ENCODE peak calls at places on chromosomes 3 and 15, in five cellular contexts. One of them, this sample, is unnamed.

GRCh38 chr3:125072749-125073404 is 17.1 kb upstream of the HEG1 start:
- DNase-seq in AG04450: no peak
- DNase-seq in stimulated activated effector memory CD8-positive, alpha-beta T cell treated with anti-CD3 and anti-CD28 coated beads, Interleukin-12 subunit alpha, Interleukin-12 subunit beta, amount 100 ng/mL, for 72 hours: no peak
- DNase-seq in mucosa of gallbladder: no peak
- DNase-seq in AG09319: no peak
- DNase-seq in this sample: no peak

GRCh38 chr15:51869074-51869425 is 39.6 kb downstream of the TMOD3 start:
- DNase-seq in mucosa of gallbladder: peak
- DNase-seq in AG09319: no peak
- DNase-seq in AG04450: peak
- DNase-seq in stimulated activated effector memory CD8-positive, alpha-beta T cell treated with anti-CD3 and anti-CD28 coated beads, Interleukin-12 subunit alpha, Interleukin-12 subunit beta, amount 100 ng/mL, for 72 hours: no peak
- DNase-seq in this sample: peak

GRCh38 chr3:23667536-23668429 is 138.0 kb upstream of the UBE2E1 start:
- DNase-seq in AG09319: no peak
- DNase-seq in AG04450: no peak
- DNase-seq in stimulated activated effector memory CD8-positive, alpha-beta T cell treated with anti-CD3 and anti-CD28 coated beads, Interleukin-12 subunit alpha, Interleukin-12 subunit beta, amount 100 ng/mL, for 72 hours: no peak
- DNase-seq in mucosa of gallbladder: no peak
- DNase-seq in this sample: no peak

GRCh38 chr3:197183582-197183981 is 114.8 kb downstream of the DLG1 start:
- DNase-seq in AG09319: no peak
- DNase-seq in stimulated activated effector memory CD8-positive, alpha-beta T cell treated with anti-CD3 and anti-CD28 coated beads, Interleukin-12 subunit alpha, Interleukin-12 subunit beta, amount 100 ng/mL, for 72 hours: no peak
- DNase-seq in mucosa of gallbladder: no peak
- DNase-seq in AG04450: no peak
- DNase-seq in this sample: no peak

GRCh38 chr3:4429648-4430350 is 37.3 kb downstream of the SUMF1 start:
- DNase-seq in AG04450: no peak
- DNase-seq in AG09319: no peak
- DNase-seq in stimulated activated effector memory CD8-positive, alpha-beta T cell treated with anti-CD3 and anti-CD28 coated beads, Interleukin-12 subunit alpha, Interleukin-12 subunit beta, amount 100 ng/mL, for 72 hours: no peak
- DNase-seq in mucosa of gallbladder: no peak
- DNase-seq in this sample: no peak

GRCh38 chr15:80978685-80979084 is 10.9 kb downstream of the MESD start:
- DNase-seq in stimulated activated effector memory CD8-positive, alpha-beta T cell treated with anti-CD3 and anti-CD28 coated beads, Interleukin-12 subunit alpha, Interleukin-12 subunit beta, amount 100 ng/mL, for 72 hours: no peak
- DNase-seq in AG09319: no peak
- DNase-seq in mucosa of gallbladder: no peak
- DNase-seq in AG04450: no peak
- DNase-seq in this sample: no peak

GRCh38 chr3:133573054-133573628 is 345 bp upstream of the CDV3 start:
- DNase-seq in mucosa of gallbladder: peak
- DNase-seq in AG09319: peak
- DNase-seq in stimulated activated effector memory CD8-positive, alpha-beta T cell treated with anti-CD3 and anti-CD28 coated beads, Interleukin-12 subunit alpha, Interleukin-12 subunit beta, amount 100 ng/mL, for 72 hours: peak
- DNase-seq in AG04450: peak
- DNase-seq in this sample: peak

GRCh38 chr3:112357888-112358287 is 24.9 kb downstream of the CD200 start:
- DNase-seq in AG04450: no peak
- DNase-seq in stimulated activated effector memory CD8-positive, alpha-beta T cell treated with anti-CD3 and anti-CD28 coated beads, Interleukin-12 subunit alpha, Interleukin-12 subunit beta, amount 100 ng/mL, for 72 hours: no peak
- DNase-seq in AG09319: no peak
- DNase-seq in mucosa of gallbladder: no peak
- DNase-seq in this sample: no peak

GRCh38 chr15:69303337-69304175 is 4.8 kb downstream of the PAQR5 start:
- DNase-seq in AG04450: no peak
- DNase-seq in AG09319: no peak
- DNase-seq in stimulated activated effector memory CD8-positive, alpha-beta T cell treated with anti-CD3 and anti-CD28 coated beads, Interleukin-12 subunit alpha, Interleukin-12 subunit beta, amount 100 ng/mL, for 72 hours: no peak
- DNase-seq in mucosa of gallbladder: no peak
- DNase-seq in this sample: no peak

GRCh38 chr3:37625051-37625450 is 236.6 kb upstream of the CTDSPL start:
- DNase-seq in AG04450: no peak
- DNase-seq in stimulated activated effector memory CD8-positive, alpha-beta T cell treated with anti-CD3 and anti-CD28 coated beads, Interleukin-12 subunit alpha, Interleukin-12 subunit beta, amount 100 ng/mL, for 72 hours: no peak
- DNase-seq in mucosa of gallbladder: no peak
- DNase-seq in AG09319: no peak
- DNase-seq in this sample: no peak

GRCh38 chr15:92650256-92650655 is 5.3 kb downstream of the FAM174B start:
- DNase-seq in mucosa of gallbladder: no peak
- DNase-seq in stimulated activated effector memory CD8-positive, alpha-beta T cell treated with anti-CD3 and anti-CD28 coated beads, Interleukin-12 subunit alpha, Interleukin-12 subunit beta, amount 100 ng/mL, for 72 hours: no peak
- DNase-seq in AG09319: no peak
- DNase-seq in AG04450: no peak
- DNase-seq in this sample: no peak

GRCh38 chr15:78051622-78052405 is 25.7 kb downstream of the TBC1D2B start:
- DNase-seq in AG09319: no peak
- DNase-seq in AG04450: no peak
- DNase-seq in mucosa of gallbladder: no peak
- DNase-seq in stimulated activated effector memory CD8-positive, alpha-beta T cell treated with anti-CD3 and anti-CD28 coated beads, Interleukin-12 subunit alpha, Interleukin-12 subunit beta, amount 100 ng/mL, for 72 hours: no peak
- DNase-seq in this sample: no peak

GRCh38 chr15:25724899-25725298 is 138.2 kb downstream of the ATP10A start:
- DNase-seq in stimulated activated effector memory CD8-positive, alpha-beta T cell treated with anti-CD3 and anti-CD28 coated beads, Interleukin-12 subunit alpha, Interleukin-12 subunit beta, amount 100 ng/mL, for 72 hours: no peak
- DNase-seq in mucosa of gallbladder: no peak
- DNase-seq in AG04450: no peak
- DNase-seq in AG09319: no peak
- DNase-seq in this sample: no peak

GRCh38 chr3:58272891-58273290 is 33.2 kb upstream of the RPP14 start:
- DNase-seq in AG04450: no peak
- DNase-seq in mucosa of gallbladder: no peak
- DNase-seq in AG09319: no peak
- DNase-seq in stimulated activated effector memory CD8-positive, alpha-beta T cell treated with anti-CD3 and anti-CD28 coated beads, Interleukin-12 subunit alpha, Interleukin-12 subunit beta, amount 100 ng/mL, for 72 hours: no peak
- DNase-seq in this sample: no peak

GRCh38 chr15:41011055-41011815 is 58.0 kb downstream of the CHAC1 start:
- DNase-seq in mucosa of gallbladder: no peak
- DNase-seq in stimulated activated effector memory CD8-positive, alpha-beta T cell treated with anti-CD3 and anti-CD28 coated beads, Interleukin-12 subunit alpha, Interleukin-12 subunit beta, amount 100 ng/mL, for 72 hours: no peak
- DNase-seq in AG09319: no peak
- DNase-seq in AG04450: no peak
- DNase-seq in this sample: no peak

GRCh38 chr3:134340362-134340997 is 33.8 kb downstream of the AMOTL2 start:
- DNase-seq in mucosa of gallbladder: no peak
- DNase-seq in AG04450: no peak
- DNase-seq in AG09319: no peak
- DNase-seq in stimulated activated effector memory CD8-positive, alpha-beta T cell treated with anti-CD3 and anti-CD28 coated beads, Interleukin-12 subunit alpha, Interleukin-12 subunit beta, amount 100 ng/mL, for 72 hours: no peak
- DNase-seq in this sample: no peak

GRCh38 chr15:76333720-76334437 is 2.7 kb upstream of the ISL2 start:
- DNase-seq in mucosa of gallbladder: no peak
- DNase-seq in AG04450: no peak
- DNase-seq in stimulated activated effector memory CD8-positive, alpha-beta T cell treated with anti-CD3 and anti-CD28 coated beads, Interleukin-12 subunit alpha, Interleukin-12 subunit beta, amount 100 ng/mL, for 72 hours: no peak
- DNase-seq in AG09319: no peak
- DNase-seq in this sample: no peak

GRCh38 chr15:31292391-31293020 is 34.1 kb upstream of the KLF13 start:
- DNase-seq in AG09319: no peak
- DNase-seq in AG04450: no peak
- DNase-seq in mucosa of gallbladder: peak
- DNase-seq in stimulated activated effector memory CD8-positive, alpha-beta T cell treated with anti-CD3 and anti-CD28 coated beads, Interleukin-12 subunit alpha, Interleukin-12 subunit beta, amount 100 ng/mL, for 72 hours: no peak
- DNase-seq in this sample: no peak

GRCh38 chr15:92805080-92805708 is 94.9 kb upstream of the CHD2 start:
- DNase-seq in stimulated activated effector memory CD8-positive, alpha-beta T cell treated with anti-CD3 and anti-CD28 coated beads, Interleukin-12 subunit alpha, Interleukin-12 subunit beta, amount 100 ng/mL, for 72 hours: no peak
- DNase-seq in AG04450: no peak
- DNase-seq in mucosa of gallbladder: no peak
- DNase-seq in AG09319: no peak
- DNase-seq in this sample: no peak

GRCh38 chr3:118932822-118933558 is 101.7 kb downstream of the IGSF11 start:
- DNase-seq in mucosa of gallbladder: no peak
- DNase-seq in AG09319: no peak
- DNase-seq in stimulated activated effector memory CD8-positive, alpha-beta T cell treated with anti-CD3 and anti-CD28 coated beads, Interleukin-12 subunit alpha, Interleukin-12 subunit beta, amount 100 ng/mL, for 72 hours: no peak
- DNase-seq in AG04450: no peak
- DNase-seq in this sample: no peak

GRCh38 chr3:127454968-127455367 is 135.6 kb downstream of the TPRA1 start:
- DNase-seq in mucosa of gallbladder: no peak
- DNase-seq in AG09319: no peak
- DNase-seq in AG04450: no peak
- DNase-seq in stimulated activated effector memory CD8-positive, alpha-beta T cell treated with anti-CD3 and anti-CD28 coated beads, Interleukin-12 subunit alpha, Interleukin-12 subunit beta, amount 100 ng/mL, for 72 hours: no peak
- DNase-seq in this sample: no peak

GRCh38 chr3:29427266-29428103 is 146.6 kb downstream of the RBMS3 start:
- DNase-seq in AG09319: peak
- DNase-seq in stimulated activated effector memory CD8-positive, alpha-beta T cell treated with anti-CD3 and anti-CD28 coated beads, Interleukin-12 subunit alpha, Interleukin-12 subunit beta, amount 100 ng/mL, for 72 hours: no peak
- DNase-seq in mucosa of gallbladder: peak
- DNase-seq in AG04450: no peak
- DNase-seq in this sample: peak

GRCh38 chr3:71926242-71926560 is 141.3 kb upstream of the PROK2 start:
- DNase-seq in AG09319: no peak
- DNase-seq in stimulated activated effector memory CD8-positive, alpha-beta T cell treated with anti-CD3 and anti-CD28 coated beads, Interleukin-12 subunit alpha, Interleukin-12 subunit beta, amount 100 ng/mL, for 72 hours: no peak
- DNase-seq in mucosa of gallbladder: peak
- DNase-seq in AG04450: no peak
- DNase-seq in this sample: no peak

GRCh38 chr15:41941644-41942415 is 30.5 kb downstream of the EHD4 start:
- DNase-seq in stimulated activated effector memory CD8-positive, alpha-beta T cell treated with anti-CD3 and anti-CD28 coated beads, Interleukin-12 subunit alpha, Interleukin-12 subunit beta, amount 100 ng/mL, for 72 hours: no peak
- DNase-seq in AG09319: no peak
- DNase-seq in AG04450: no peak
- DNase-seq in mucosa of gallbladder: no peak
- DNase-seq in this sample: no peak

GRCh38 chr15:98541519-98541918 is 106.8 kb upstream of the IGF1R start:
- DNase-seq in mucosa of gallbladder: no peak
- DNase-seq in AG04450: no peak
- DNase-seq in AG09319: no peak
- DNase-seq in stimulated activated effector memory CD8-positive, alpha-beta T cell treated with anti-CD3 and anti-CD28 coated beads, Interleukin-12 subunit alpha, Interleukin-12 subunit beta, amount 100 ng/mL, for 72 hours: no peak
- DNase-seq in this sample: no peak

GRCh38 chr3:13572926-13573623 is 24.1 kb downstream of the FBLN2 start:
- DNase-seq in mucosa of gallbladder: no peak
- DNase-seq in AG09319: no peak
- DNase-seq in stimulated activated effector memory CD8-positive, alpha-beta T cell treated with anti-CD3 and anti-CD28 coated beads, Interleukin-12 subunit alpha, Interleukin-12 subunit beta, amount 100 ng/mL, for 72 hours: no peak
- DNase-seq in AG04450: no peak
- DNase-seq in this sample: no peak

GRCh38 chr15:39869251-39869650 is 50.8 kb downstream of the GPR176 start:
- DNase-seq in stimulated activated effector memory CD8-positive, alpha-beta T cell treated with anti-CD3 and anti-CD28 coated beads, Interleukin-12 subunit alpha, Interleukin-12 subunit beta, amount 100 ng/mL, for 72 hours: no peak
- DNase-seq in mucosa of gallbladder: no peak
- DNase-seq in AG04450: no peak
- DNase-seq in AG09319: no peak
- DNase-seq in this sample: no peak

GRCh38 chr15:48040166-48040817 is 80.5 kb upstream of the SLC24A5 start:
- DNase-seq in stimulated activated effector memory CD8-positive, alpha-beta T cell treated with anti-CD3 and anti-CD28 coated beads, Interleukin-12 subunit alpha, Interleukin-12 subunit beta, amount 100 ng/mL, for 72 hours: no peak
- DNase-seq in mucosa of gallbladder: no peak
- DNase-seq in AG09319: no peak
- DNase-seq in AG04450: no peak
- DNase-seq in this sample: no peak

GRCh38 chr3:8888296-8888915 is 74.9 kb downstream of the RAD18 start:
- DNase-seq in stimulated activated effector memory CD8-positive, alpha-beta T cell treated with anti-CD3 and anti-CD28 coated beads, Interleukin-12 subunit alpha, Interleukin-12 subunit beta, amount 100 ng/mL, for 72 hours: no peak
- DNase-seq in AG09319: no peak
- DNase-seq in mucosa of gallbladder: no peak
- DNase-seq in AG04450: peak
- DNase-seq in this sample: no peak

GRCh38 chr3:15892828-15893227 is 95.0 kb upstream of the ANKRD28 start:
- DNase-seq in mucosa of gallbladder: no peak
- DNase-seq in AG09319: no peak
- DNase-seq in AG04450: peak
- DNase-seq in stimulated activated effector memory CD8-positive, alpha-beta T cell treated with anti-CD3 and anti-CD28 coated beads, Interleukin-12 subunit alpha, Interleukin-12 subunit beta, amount 100 ng/mL, for 72 hours: no peak
- DNase-seq in this sample: no peak

GRCh38 chr3:172716476-172716875 is 5.6 kb upstream of the NCEH1 start:
- DNase-seq in AG09319: no peak
- DNase-seq in stimulated activated effector memory CD8-positive, alpha-beta T cell treated with anti-CD3 and anti-CD28 coated beads, Interleukin-12 subunit alpha, Interleukin-12 subunit beta, amount 100 ng/mL, for 72 hours: no peak
- DNase-seq in mucosa of gallbladder: peak
- DNase-seq in AG04450: no peak
- DNase-seq in this sample: no peak

GRCh38 chr15:71002321-71002720 is 109.7 kb downstream of the LRRC49 start:
- DNase-seq in AG04450: no peak
- DNase-seq in mucosa of gallbladder: no peak
- DNase-seq in AG09319: no peak
- DNase-seq in stimulated activated effector memory CD8-positive, alpha-beta T cell treated with anti-CD3 and anti-CD28 coated beads, Interleukin-12 subunit alpha, Interleukin-12 subunit beta, amount 100 ng/mL, for 72 hours: no peak
- DNase-seq in this sample: no peak

GRCh38 chr15:45588199-45588910 is 1.2 kb downstream of the BLOC1S6 start:
- DNase-seq in stimulated activated effector memory CD8-positive, alpha-beta T cell treated with anti-CD3 and anti-CD28 coated beads, Interleukin-12 subunit alpha, Interleukin-12 subunit beta, amount 100 ng/mL, for 72 hours: no peak
- DNase-seq in mucosa of gallbladder: no peak
- DNase-seq in AG09319: no peak
- DNase-seq in AG04450: no peak
- DNase-seq in this sample: no peak

GRCh38 chr3:9659849-9660248 is 10.5 kb downstream of the MTMR14 start:
- DNase-seq in AG09319: no peak
- DNase-seq in stimulated activated effector memory CD8-positive, alpha-beta T cell treated with anti-CD3 and anti-CD28 coated beads, Interleukin-12 subunit alpha, Interleukin-12 subunit beta, amount 100 ng/mL, for 72 hours: no peak
- DNase-seq in AG04450: no peak
- DNase-seq in mucosa of gallbladder: no peak
- DNase-seq in this sample: no peak

GRCh38 chr3:143847787-143848631 is at the start of gene SLC9A9:
- DNase-seq in AG04450: peak
- DNase-seq in stimulated activated effector memory CD8-positive, alpha-beta T cell treated with anti-CD3 and anti-CD28 coated beads, Interleukin-12 subunit alpha, Interleukin-12 subunit beta, amount 100 ng/mL, for 72 hours: peak
- DNase-seq in mucosa of gallbladder: no peak
- DNase-seq in AG09319: peak
- DNase-seq in this sample: peak

GRCh38 chr3:33250712-33251111 is 26.5 kb upstream of the FBXL2 start:
- DNase-seq in stimulated activated effector memory CD8-positive, alpha-beta T cell treated with anti-CD3 and anti-CD28 coated beads, Interleukin-12 subunit alpha, Interleukin-12 subunit beta, amount 100 ng/mL, for 72 hours: no peak
- DNase-seq in mucosa of gallbladder: no peak
- DNase-seq in AG04450: no peak
- DNase-seq in AG09319: no peak
- DNase-seq in this sample: no peak

GRCh38 chr3:123562547-123562946 is 22.3 kb downstream of the HACD2 start:
- DNase-seq in AG04450: no peak
- DNase-seq in stimulated activated effector memory CD8-positive, alpha-beta T cell treated with anti-CD3 and anti-CD28 coated beads, Interleukin-12 subunit alpha, Interleukin-12 subunit beta, amount 100 ng/mL, for 72 hours: no peak
- DNase-seq in mucosa of gallbladder: no peak
- DNase-seq in AG09319: no peak
- DNase-seq in this sample: no peak

GRCh38 chr3:18670755-18671154 is 245.6 kb upstream of the SATB1 start:
- DNase-seq in AG09319: no peak
- DNase-seq in AG04450: no peak
- DNase-seq in mucosa of gallbladder: no peak
- DNase-seq in stimulated activated effector memory CD8-positive, alpha-beta T cell treated with anti-CD3 and anti-CD28 coated beads, Interleukin-12 subunit alpha, Interleukin-12 subunit beta, amount 100 ng/mL, for 72 hours: no peak
- DNase-seq in this sample: no peak

GRCh38 chr3:48989126-48989795 is 780 bp upstream of the P4HTM start:
- DNase-seq in mucosa of gallbladder: no peak
- DNase-seq in stimulated activated effector memory CD8-positive, alpha-beta T cell treated with anti-CD3 and anti-CD28 coated beads, Interleukin-12 subunit alpha, Interleukin-12 subunit beta, amount 100 ng/mL, for 72 hours: no peak
- DNase-seq in AG09319: no peak
- DNase-seq in AG04450: no peak
- DNase-seq in this sample: no peak